ENCODE peak calls at places on chromosomes 4 and X, in four cellular contexts. U is HEK293T, X is NAMALWA, Z is HFFc6. H is an unnamed sample.

GRCh38 chr4:174999407-174999806 is 81.2 kb downstream of the ADAM29 start:
- DNase-seq in U (no peak), X (no peak), Z (no peak), H (peak)

GRCh38 chrX:7201481-7201880 is 53.5 kb upstream of the PUDP start:
- DNase-seq in U (no peak), Z (no peak), X (no peak), H (no peak)

GRCh38 chrX:20265221-20265725 is 1.4 kb downstream of the RPS6KA3 start:
- DNase-seq in U (peak), Z (peak), X (peak), H (peak)

GRCh38 chr4:168643083-168643795 is 146.4 kb downstream of the PALLD start:
- DNase-seq in X (no peak), U (no peak), Z (no peak), H (peak)

GRCh38 chr4:3687538-3687937 is 78.6 kb upstream of the ADRA2C start:
- DNase-seq in U (no peak), X (no peak), Z (no peak), H (no peak)

GRCh38 chr4:78864405-78865024 is 74.7 kb downstream of the PAQR3 start:
- DNase-seq in U (peak), Z (peak), X (peak), H (peak)

GRCh38 chrX:46574941-46575381 is 1.4 kb downstream of the CHST7 start:
- DNase-seq in X (no peak), U (no peak), Z (no peak), H (peak)

GRCh38 chrX:21181232-21181853 is 192.9 kb upstream of the CNKSR2 start:
- DNase-seq in Z (no peak), U (no peak), X (no peak), H (no peak)

GRCh38 chr4:7194251-7195137 is 2.2 kb downstream of the SORCS2 start:
- DNase-seq in Z (no peak), X (peak), U (no peak), H (peak)

GRCh38 chr4:179097741-179098140 is 1655.5 kb upstream of the AGA start:
- DNase-seq in Z (no peak), U (peak), X (peak), H (peak)

GRCh38 chrX:2955838-2956237 is 26.7 kb upstream of the ARSD start:
- DNase-seq in X (no peak), Z (no peak), U (no peak), H (no peak)

GRCh38 chrX:55210931-55211677 is 9.0 kb upstream of the PAGE5 start:
- DNase-seq in X (no peak), Z (no peak), U (no peak), H (no peak)

GRCh38 chrX:87697409-87697808 is 179.8 kb downstream of the KLHL4 start:
- DNase-seq in U (no peak), X (no peak), Z (no peak), H (no peak)

GRCh38 chr4:20773144-20773997 is 73.1 kb downstream of the PACRGL start:
- DNase-seq in U (peak), X (peak), Z (peak), H (peak)

GRCh38 chr4:182089326-182089725 is 153.9 kb upstream of the TENM3 start:
- DNase-seq in Z (no peak), U (no peak), X (peak), H (no peak)

GRCh38 chr4:87911252-87911774 is 64.2 kb upstream of the SPP1 start:
- DNase-seq in X (no peak), Z (no peak), U (no peak), H (no peak)

GRCh38 chr4:95415346-95415771 is 133.4 kb downstream of the UNC5C start:
- DNase-seq in Z (no peak), X (no peak), U (no peak), H (no peak)

GRCh38 chr4:186957952-186958555 is 234.4 kb upstream of the FAT1 start:
- DNase-seq in Z (no peak), X (no peak), U (no peak), H (peak)

GRCh38 chr4:111639120-111639519 is 506.1 kb upstream of the FAM241A start:
- DNase-seq in X (no peak), U (no peak), Z (peak), H (no peak)

GRCh38 chr4:81353861-81354260 is 117.8 kb downstream of the RASGEF1B start:
- DNase-seq in U (no peak), X (no peak), Z (no peak), H (no peak)

GRCh38 chr4:33052241-33052640 is 2332.1 kb downstream of the PCDH7 start:
- DNase-seq in X (no peak), U (no peak), Z (no peak), H (no peak)

GRCh38 chr4:119000400-119000799 is 111.7 kb downstream of the SYNPO2 start:
- DNase-seq in X (no peak), Z (no peak), U (no peak), H (no peak)

GRCh38 chr4:86368433-86368832 is 8.6 kb upstream of the MAPK10 start:
- DNase-seq in Z (no peak), X (no peak), U (no peak), H (no peak)

GRCh38 chr4:123871351-123871750 is 474.8 kb downstream of the SPRY1 start:
- DNase-seq in Z (no peak), U (no peak), X (no peak), H (no peak)

GRCh38 chrX:75522565-75523411 is at the start of gene ZDHHC15:
- DNase-seq in X (no peak), Z (no peak), U (peak), H (peak)

GRCh38 chr4:1400191-1400805 is 5.9 kb downstream of the NKX1-1 start:
- DNase-seq in Z (no peak), U (no peak), X (no peak), H (no peak)

GRCh38 chr4:6854098-6854744 is 55.4 kb upstream of the TBC1D14 start:
- DNase-seq in X (no peak), Z (no peak), U (no peak), H (no peak)

GRCh38 chr4:185542626-185543336 is 7.5 kb upstream of the PDLIM3 start:
- DNase-seq in U (no peak), Z (no peak), X (no peak), H (peak)

GRCh38 chr4:139977838-139978604 is 176.0 kb downstream of the MAML3 start:
- DNase-seq in Z (no peak), U (no peak), X (no peak), H (no peak)

GRCh38 chr4:663438-664428 is 10.3 kb downstream of the ATP5ME start:
- DNase-seq in Z (no peak), U (no peak), X (no peak), H (peak)

GRCh38 chrX:3963980-3964379 is 250.5 kb upstream of the PRKX start:
- DNase-seq in X (no peak), U (no peak), Z (no peak), H (no peak)

GRCh38 chr4:46032061-46032460 is 91.8 kb downstream of the GABRG1 start:
- DNase-seq in Z (no peak), X (no peak), U (no peak), H (no peak)